ENCODE peak calls at places on chromosome 17, in ten cellular contexts. F is stomach, K is H1, Q is HL-60, T is sigmoid colon, B is breast epithelium, H is transverse colon, U is GM23338, R is endothelial cell of umbilical vein, G is SK-N-SH. D is an unnamed sample.

GRCh38 chr17:69654981-69655581 is 240.6 kb downstream of the MAP2K6 start:
- DNase-seq in F (no peak), K (no peak), Q (no peak), T (no peak), B (no peak), H (no peak), U (no peak), R (peak), G (no peak), D (no peak)

GRCh38 chr17:64022631-64023063 is 2.2 kb upstream of the ICAM2 start:
- DNase-seq in F (no peak), K (no peak), Q (no peak), T (peak), B (no peak), H (no peak), U (no peak), R (peak), G (no peak), D (peak)

GRCh38 chr17:11803226-11803625 is 194.0 kb downstream of the ZNF18 start:
- DNase-seq in F (no peak), K (no peak), Q (no peak), T (no peak), B (no peak), H (no peak), U (no peak), R (no peak), G (no peak), D (no peak)

GRCh38 chr17:68326681-68327080 is 35.4 kb downstream of the ARSG start:
- DNase-seq in F (no peak), K (no peak), Q (no peak), T (no peak), B (no peak), H (no peak), U (no peak), R (no peak), G (no peak), D (no peak)

GRCh38 chr17:628507-628941 is 86.1 kb downstream of the VPS53 start:
- DNase-seq in F (no peak), K (no peak), Q (no peak), T (peak), B (peak), H (no peak), U (no peak), R (no peak), G (no peak), D (no peak)

GRCh38 chr17:62714016-62714777 is 86.7 kb downstream of the MRC2 start:
- DNase-seq in F (no peak), K (no peak), Q (no peak), T (peak), B (no peak), H (no peak), U (no peak), R (no peak), G (no peak), D (peak)

GRCh38 chr17:78082988-78083387 is 45.6 kb downstream of the TMC6 start:
- DNase-seq in F (no peak), K (no peak), Q (no peak), T (no peak), B (no peak), H (no peak), U (no peak), R (no peak), G (no peak), D (no peak)

GRCh38 chr17:44557653-44558285 is 485 bp downstream of the FZD2 start:
- DNase-seq in F (peak), K (no peak), Q (peak), T (peak), B (no peak), H (peak), U (peak), R (peak), G (peak), D (no peak)

GRCh38 chr17:29622337-29623282 is at the start of gene CORO6:
- DNase-seq in F (peak), K (no peak), Q (no peak), T (peak), B (no peak), H (peak), U (peak), R (peak), G (peak), D (no peak)

DNA sequence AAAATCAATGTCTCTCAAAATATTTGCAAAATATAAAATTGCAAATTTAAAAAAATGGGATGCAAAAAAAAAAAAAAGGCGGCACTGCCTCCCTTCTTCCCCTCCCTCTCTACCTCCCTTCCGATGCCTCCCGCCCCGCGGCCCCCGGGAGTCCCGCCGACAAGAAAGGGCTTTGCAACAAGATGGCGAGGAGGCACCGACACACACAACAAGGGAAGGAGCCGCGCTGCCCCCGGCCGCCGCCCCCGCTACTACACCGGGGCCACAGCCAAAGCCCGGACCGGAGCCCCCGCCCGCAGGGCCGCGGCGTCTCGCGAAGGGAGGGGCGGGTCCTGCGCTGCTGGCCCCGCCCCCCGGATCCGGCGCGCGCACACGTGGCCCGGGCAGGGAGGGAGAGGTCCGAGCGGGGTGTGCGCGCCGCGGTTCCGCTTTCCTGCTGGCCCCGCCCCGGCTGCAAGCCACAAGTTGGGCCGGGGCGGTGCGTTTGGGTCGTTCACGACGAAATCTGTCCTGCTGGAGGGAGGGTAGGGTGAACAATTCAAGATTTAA is at the start of gene MNT:
- DNase-seq in F (peak), K (peak), Q (peak), T (peak), B (peak), H (peak), U (peak), R (peak), G (peak), D (peak)
- TF ChIP-seq POLR2AphosphoS5 in F (peak), K (peak), Q (peak), T (peak), B (peak), H (peak), U (peak), R (no peak), G (peak), D (no peak)

DNA sequence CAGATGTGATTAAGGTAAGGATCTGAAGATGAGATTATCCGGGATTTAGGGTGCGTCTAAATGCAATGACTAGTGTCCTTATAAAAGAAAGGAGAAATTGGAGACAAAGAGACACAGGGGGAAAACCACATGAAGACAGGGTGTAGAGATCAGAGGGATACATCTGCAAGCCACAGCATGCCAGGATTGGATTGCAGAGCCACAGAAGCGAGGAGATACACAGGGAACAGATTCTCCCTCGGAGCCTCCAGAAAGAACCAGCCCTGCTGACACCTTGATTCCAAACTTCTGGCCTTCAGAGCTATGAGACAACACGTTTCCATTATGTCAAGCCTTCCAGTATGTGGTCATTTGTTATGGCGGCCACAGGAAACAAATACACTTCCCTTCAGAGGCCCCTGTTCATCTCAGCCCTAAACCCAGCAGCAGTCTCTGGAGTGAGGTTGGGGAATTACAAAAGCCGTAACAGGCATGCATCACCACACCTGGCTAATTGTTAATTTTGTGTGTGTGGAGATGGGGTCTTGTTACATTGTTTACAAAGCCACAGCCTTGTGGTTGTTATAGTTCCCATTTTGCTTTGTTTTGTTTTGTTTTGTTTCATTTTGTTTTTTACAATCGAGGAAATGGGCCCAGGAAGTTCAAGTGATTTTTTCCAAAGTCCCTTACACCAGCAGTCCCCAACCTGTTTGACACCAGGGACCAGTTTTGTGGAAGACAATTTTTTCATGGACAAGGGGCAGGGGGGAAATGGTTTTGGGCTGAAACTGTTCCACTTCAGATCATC is 51.6 kb upstream of the LYRM9 start:
- DNase-seq in F (no peak), K (no peak), Q (no peak), T (no peak), B (no peak), H (no peak), U (peak), R (no peak), G (no peak), D (no peak)
- TF ChIP-seq CTCF in F (no peak), K (no peak), Q (no peak), T (no peak), B (no peak), H (no peak), U (no peak), R (no peak), G (no peak), D (no peak)

DNA sequence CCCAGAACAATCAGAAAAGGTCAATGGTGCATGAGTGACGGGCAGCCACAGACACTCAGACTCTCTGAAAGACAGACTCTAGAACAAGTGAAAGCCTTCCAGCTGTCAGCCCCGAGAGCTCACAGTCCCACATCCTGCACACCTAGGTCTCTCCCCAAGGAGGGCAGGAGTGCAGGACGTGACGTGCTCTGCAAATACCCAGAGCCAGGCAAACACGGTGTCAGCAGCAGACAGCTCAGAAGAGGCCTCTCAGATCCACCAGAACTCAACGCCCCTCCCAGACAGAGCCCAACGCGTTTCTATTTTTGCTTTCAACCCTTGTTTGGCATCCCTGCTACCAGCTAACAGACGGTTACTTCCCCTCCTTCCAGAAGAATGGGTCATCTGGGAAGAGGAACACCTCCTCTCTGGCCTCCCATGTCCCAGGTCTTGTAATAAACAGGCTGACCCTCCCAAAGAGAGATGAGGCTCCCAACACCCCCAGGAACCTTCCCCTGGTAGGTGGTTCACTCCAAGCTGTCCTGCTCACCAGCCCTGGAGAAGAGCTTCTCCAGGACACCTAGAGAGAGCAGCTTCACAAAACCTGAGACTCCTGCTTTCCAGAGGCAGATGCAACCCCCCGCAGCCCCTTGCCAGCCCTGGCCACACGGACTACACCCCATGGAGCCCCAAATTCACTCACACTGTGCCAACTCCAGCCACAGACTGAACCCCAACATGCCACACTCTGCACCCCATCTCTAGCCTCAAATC is 7.6 kb downstream of the PITPNM3 start:
- DNase-seq in F (peak), K (no peak), Q (no peak), T (peak), B (no peak), H (peak), U (no peak), R (no peak), G (no peak), D (no peak)
- TF ChIP-seq POLR2AphosphoS5 in F (no peak), K (no peak), Q (no peak), T (peak), B (no peak), H (no peak), U (no peak), R (no peak), G (no peak), D (no peak)

GRCh38 chr17:75779250-75779986 is 5.2 kb upstream of the UNK start:
- DNase-seq in F (peak), K (peak), Q (peak), T (peak), B (peak), H (peak), U (peak), R (peak), G (peak), D (peak)
- TF ChIP-seq CTCF in F (no peak), K (no peak), Q (no peak), T (no peak), B (no peak), H (peak), U (no peak), R (no peak), G (peak), D (no peak)

GRCh38 chr17:42806249-42806648 is 7.6 kb downstream of the CNTD1 start:
- DNase-seq in F (no peak), K (no peak), Q (no peak), T (no peak), B (no peak), H (no peak), U (no peak), R (no peak), G (no peak), D (no peak)

GRCh38 chr17:42803074-42803883 is 4.6 kb downstream of the CNTD1 start:
- DNase-seq in F (no peak), K (no peak), Q (no peak), T (no peak), B (no peak), H (no peak), U (no peak), R (peak), G (no peak), D (no peak)

GRCh38 chr17:42809250-42809649 is 10.6 kb downstream of the CNTD1 start:
- DNase-seq in F (no peak), K (no peak), Q (no peak), T (peak), B (peak), H (no peak), U (no peak), R (no peak), G (no peak), D (no peak)

DNA sequence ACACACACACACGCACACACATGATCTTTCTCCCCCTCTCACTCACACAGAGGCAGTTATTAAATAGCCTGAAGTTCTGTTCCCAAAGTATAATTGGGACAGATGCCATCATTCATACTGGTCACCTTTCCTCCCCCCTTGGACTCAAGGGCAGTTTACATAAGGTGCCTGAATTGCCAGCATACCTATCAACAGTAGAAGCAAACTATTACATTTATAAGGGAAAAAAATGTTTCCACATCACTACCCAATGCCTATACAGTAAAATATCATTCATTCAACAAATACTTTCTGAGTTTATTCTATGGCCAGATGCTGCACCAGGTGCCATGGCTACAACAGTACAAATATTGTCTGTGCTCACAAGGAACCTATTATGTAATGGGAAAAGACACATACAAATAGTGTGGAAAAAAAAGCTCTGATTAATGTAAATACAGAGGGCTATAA is 6.3 kb downstream of the CNTD1 start:
- DNase-seq in F (peak), K (no peak), Q (no peak), T (no peak), B (no peak), H (peak), U (no peak), R (no peak), G (no peak), D (no peak)
- TF ChIP-seq POLR2AphosphoS5 in F (peak), K (no peak), Q (no peak), T (no peak), B (no peak), H (no peak), U (no peak), R (no peak), G (no peak), D (no peak)

GRCh38 chr17:39916918-39917317 is 1.5 kb downstream of the GSDMB start:
- DNase-seq in F (no peak), K (no peak), Q (no peak), T (no peak), B (no peak), H (no peak), U (peak), R (no peak), G (no peak), D (no peak)
- TF ChIP-seq CTCF in F (no peak), K (peak), Q (no peak), T (no peak), B (no peak), H (no peak), U (peak), R (peak), G (no peak), D (no peak)

GRCh38 chr17:40541060-40541872 is 24.0 kb downstream of the CCR7 start:
- DNase-seq in F (no peak), K (no peak), Q (no peak), T (peak), B (peak), H (no peak), U (no peak), R (no peak), G (no peak), D (peak)
- TF ChIP-seq POLR2AphosphoS5 in F (no peak), K (no peak), Q (no peak), T (no peak), B (peak), H (no peak), U (no peak), R (no peak), G (no peak), D (no peak)